ENCODE peak calls at places on chromosome 18, in five cellular contexts. One of them, this sample, is unnamed.
A peak's percentile ranks its signal among the peaks of the same experiment; 100 is the strongest.

GRCh38 chr18:5620284-5620683 is 76.5 kb upstream of the EPB41L3 start:
- DNase-seq in GM13977: no peak
- DNase-seq in NCI-H1694: no peak
- DNase-seq in stimulated activated CD4-positive, alpha-beta T cell treated with anti-CD3 and anti-CD28 coated beads, Interleukin-2, amount 100 ng/mL, for 48 hours: no peak
- DNase-seq in cardiac fibroblast: peak; percentile 36
- DNase-seq in this sample: no peak

GRCh38 chr18:59267511-59268126 is 5.6 kb downstream of the RAX start:
- DNase-seq in GM13977: peak; percentile 40
- DNase-seq in stimulated activated CD4-positive, alpha-beta T cell treated with anti-CD3 and anti-CD28 coated beads, Interleukin-2, amount 100 ng/mL, for 48 hours: no peak
- DNase-seq in NCI-H1694: no peak
- DNase-seq in cardiac fibroblast: no peak
- DNase-seq in this sample: no peak

GRCh38 chr18:50247562-50247961 is 18.7 kb downstream of the CFAP53 start:
- DNase-seq in NCI-H1694: no peak
- DNase-seq in stimulated activated CD4-positive, alpha-beta T cell treated with anti-CD3 and anti-CD28 coated beads, Interleukin-2, amount 100 ng/mL, for 48 hours: no peak
- DNase-seq in cardiac fibroblast: no peak
- DNase-seq in GM13977: no peak
- DNase-seq in this sample: no peak

GRCh38 chr18:3283253-3283863 is 21.4 kb downstream of the MYL12B start:
- DNase-seq in cardiac fibroblast: no peak
- DNase-seq in GM13977: no peak
- DNase-seq in stimulated activated CD4-positive, alpha-beta T cell treated with anti-CD3 and anti-CD28 coated beads, Interleukin-2, amount 100 ng/mL, for 48 hours: no peak
- DNase-seq in NCI-H1694: no peak
- DNase-seq in this sample: no peak

GRCh38 chr18:44589709-44590108 is 91.0 kb upstream of the SETBP1 start:
- DNase-seq in stimulated activated CD4-positive, alpha-beta T cell treated with anti-CD3 and anti-CD28 coated beads, Interleukin-2, amount 100 ng/mL, for 48 hours: no peak
- DNase-seq in cardiac fibroblast: peak; percentile 63
- DNase-seq in GM13977: no peak
- DNase-seq in NCI-H1694: no peak
- DNase-seq in this sample: no peak

GRCh38 chr18:5296706-5297320 is 1.3 kb upstream of the ZBTB14 start:
- DNase-seq in NCI-H1694: peak; percentile 74
- DNase-seq in cardiac fibroblast: peak; percentile 87
- DNase-seq in GM13977: peak; percentile 51
- DNase-seq in stimulated activated CD4-positive, alpha-beta T cell treated with anti-CD3 and anti-CD28 coated beads, Interleukin-2, amount 100 ng/mL, for 48 hours: peak; percentile 63
- DNase-seq in this sample: peak; percentile 75

GRCh38 chr18:79549638-79550000 is 130.0 kb upstream of the CTDP1 start:
- DNase-seq in cardiac fibroblast: no peak
- DNase-seq in NCI-H1694: no peak
- DNase-seq in GM13977: no peak
- DNase-seq in stimulated activated CD4-positive, alpha-beta T cell treated with anti-CD3 and anti-CD28 coated beads, Interleukin-2, amount 100 ng/mL, for 48 hours: no peak
- DNase-seq in this sample: no peak

GRCh38 chr18:6850396-6850795 is 120.9 kb downstream of the ARHGAP28 start:
- DNase-seq in GM13977: no peak
- DNase-seq in stimulated activated CD4-positive, alpha-beta T cell treated with anti-CD3 and anti-CD28 coated beads, Interleukin-2, amount 100 ng/mL, for 48 hours: no peak
- DNase-seq in cardiac fibroblast: no peak
- DNase-seq in NCI-H1694: no peak
- DNase-seq in this sample: no peak

GRCh38 chr18:55369346-55369745 is 218.6 kb downstream of the TCF4 start:
- DNase-seq in NCI-H1694: no peak
- DNase-seq in cardiac fibroblast: no peak
- DNase-seq in GM13977: no peak
- DNase-seq in stimulated activated CD4-positive, alpha-beta T cell treated with anti-CD3 and anti-CD28 coated beads, Interleukin-2, amount 100 ng/mL, for 48 hours: no peak
- DNase-seq in this sample: no peak

GRCh38 chr18:47928466-47928865 is 2.0 kb downstream of the SMAD2 start:
- DNase-seq in NCI-H1694: no peak
- DNase-seq in cardiac fibroblast: peak; percentile 77
- DNase-seq in stimulated activated CD4-positive, alpha-beta T cell treated with anti-CD3 and anti-CD28 coated beads, Interleukin-2, amount 100 ng/mL, for 48 hours: no peak
- DNase-seq in GM13977: no peak
- DNase-seq in this sample: no peak

GRCh38 chr18:10006261-10006903 is 92.6 kb downstream of the VAPA start:
- DNase-seq in NCI-H1694: peak; percentile 71
- DNase-seq in GM13977: peak; percentile 33
- DNase-seq in cardiac fibroblast: peak; percentile 70
- DNase-seq in stimulated activated CD4-positive, alpha-beta T cell treated with anti-CD3 and anti-CD28 coated beads, Interleukin-2, amount 100 ng/mL, for 48 hours: no peak
- DNase-seq in this sample: no peak

GRCh38 chr18:8375269-8375668 is 234.0 kb upstream of the RAB12 start:
- DNase-seq in NCI-H1694: no peak
- DNase-seq in GM13977: no peak
- DNase-seq in cardiac fibroblast: no peak
- DNase-seq in stimulated activated CD4-positive, alpha-beta T cell treated with anti-CD3 and anti-CD28 coated beads, Interleukin-2, amount 100 ng/mL, for 48 hours: no peak
- DNase-seq in this sample: peak; percentile 35

GRCh38 chr18:32803571-32803970 is 30.7 kb upstream of the KLHL14 start:
- DNase-seq in stimulated activated CD4-positive, alpha-beta T cell treated with anti-CD3 and anti-CD28 coated beads, Interleukin-2, amount 100 ng/mL, for 48 hours: no peak
- DNase-seq in NCI-H1694: peak; percentile 37
- DNase-seq in cardiac fibroblast: no peak
- DNase-seq in GM13977: no peak
- DNase-seq in this sample: no peak

GRCh38 chr18:23662309-23663263 is at the start of gene ANKRD29:
- DNase-seq in cardiac fibroblast: peak; percentile 28
- DNase-seq in GM13977: peak; percentile 55
- DNase-seq in stimulated activated CD4-positive, alpha-beta T cell treated with anti-CD3 and anti-CD28 coated beads, Interleukin-2, amount 100 ng/mL, for 48 hours: peak; percentile 12
- DNase-seq in NCI-H1694: no peak
- DNase-seq in this sample: no peak

GRCh38 chr18:26089247-26090129 is 925 bp downstream of the SS18 start:
- DNase-seq in stimulated activated CD4-positive, alpha-beta T cell treated with anti-CD3 and anti-CD28 coated beads, Interleukin-2, amount 100 ng/mL, for 48 hours: no peak
- DNase-seq in cardiac fibroblast: peak; percentile 40
- DNase-seq in NCI-H1694: no peak
- DNase-seq in GM13977: peak; percentile 9
- DNase-seq in this sample: no peak

GRCh38 chr18:72160504-72161445 is 383.4 kb downstream of the CBLN2 start:
- DNase-seq in cardiac fibroblast: no peak
- DNase-seq in GM13977: no peak
- DNase-seq in stimulated activated CD4-positive, alpha-beta T cell treated with anti-CD3 and anti-CD28 coated beads, Interleukin-2, amount 100 ng/mL, for 48 hours: no peak
- DNase-seq in NCI-H1694: no peak
- DNase-seq in this sample: no peak

GRCh38 chr18:51153659-51154371 is 43.7 kb downstream of the MEX3C start:
- DNase-seq in GM13977: peak; percentile 62
- DNase-seq in NCI-H1694: no peak
- DNase-seq in cardiac fibroblast: no peak
- DNase-seq in stimulated activated CD4-positive, alpha-beta T cell treated with anti-CD3 and anti-CD28 coated beads, Interleukin-2, amount 100 ng/mL, for 48 hours: peak; percentile 39
- DNase-seq in this sample: no peak

GRCh38 chr18:9653390-9653789 is 39.0 kb upstream of the PPP4R1 start:
- DNase-seq in NCI-H1694: no peak
- DNase-seq in cardiac fibroblast: peak; percentile 55
- DNase-seq in GM13977: no peak
- DNase-seq in stimulated activated CD4-positive, alpha-beta T cell treated with anti-CD3 and anti-CD28 coated beads, Interleukin-2, amount 100 ng/mL, for 48 hours: no peak
- DNase-seq in this sample: no peak

GRCh38 chr18:22503803-22504202 is 86.1 kb upstream of the CTAGE1 start:
- DNase-seq in stimulated activated CD4-positive, alpha-beta T cell treated with anti-CD3 and anti-CD28 coated beads, Interleukin-2, amount 100 ng/mL, for 48 hours: no peak
- DNase-seq in NCI-H1694: no peak
- DNase-seq in cardiac fibroblast: peak; percentile 93
- DNase-seq in GM13977: no peak
- DNase-seq in this sample: no peak

GRCh38 chr18:39260565-39260964 is 1695.0 kb upstream of the CELF4 start:
- DNase-seq in NCI-H1694: no peak
- DNase-seq in stimulated activated CD4-positive, alpha-beta T cell treated with anti-CD3 and anti-CD28 coated beads, Interleukin-2, amount 100 ng/mL, for 48 hours: no peak
- DNase-seq in cardiac fibroblast: no peak
- DNase-seq in GM13977: no peak
- DNase-seq in this sample: no peak

GRCh38 chr18:2459886-2460285 is 111.4 kb downstream of the METTL4 start:
- DNase-seq in stimulated activated CD4-positive, alpha-beta T cell treated with anti-CD3 and anti-CD28 coated beads, Interleukin-2, amount 100 ng/mL, for 48 hours: no peak
- DNase-seq in GM13977: no peak
- DNase-seq in cardiac fibroblast: no peak
- DNase-seq in NCI-H1694: no peak
- DNase-seq in this sample: no peak

GRCh38 chr18:36284671-36285295 is 12.7 kb upstream of the FHOD3 start:
- DNase-seq in stimulated activated CD4-positive, alpha-beta T cell treated with anti-CD3 and anti-CD28 coated beads, Interleukin-2, amount 100 ng/mL, for 48 hours: peak; percentile 29
- DNase-seq in cardiac fibroblast: peak; percentile 82
- DNase-seq in GM13977: peak; percentile 39
- DNase-seq in NCI-H1694: peak; percentile 53
- DNase-seq in this sample: no peak

GRCh38 chr18:23377669-23378469 is 75.2 kb upstream of the RIOK3 start:
- DNase-seq in NCI-H1694: no peak
- DNase-seq in GM13977: peak; percentile 65
- DNase-seq in stimulated activated CD4-positive, alpha-beta T cell treated with anti-CD3 and anti-CD28 coated beads, Interleukin-2, amount 100 ng/mL, for 48 hours: no peak
- DNase-seq in cardiac fibroblast: peak; percentile 84
- DNase-seq in this sample: no peak

GRCh38 chr18:24267878-24268277 is 129.0 kb downstream of the CABYR start:
- DNase-seq in stimulated activated CD4-positive, alpha-beta T cell treated with anti-CD3 and anti-CD28 coated beads, Interleukin-2, amount 100 ng/mL, for 48 hours: no peak
- DNase-seq in cardiac fibroblast: no peak
- DNase-seq in NCI-H1694: no peak
- DNase-seq in GM13977: no peak
- DNase-seq in this sample: no peak

GRCh38 chr18:2878656-2879330 is 32.0 kb downstream of the EMILIN2 start:
- DNase-seq in NCI-H1694: no peak
- DNase-seq in GM13977: no peak
- DNase-seq in cardiac fibroblast: no peak
- DNase-seq in stimulated activated CD4-positive, alpha-beta T cell treated with anti-CD3 and anti-CD28 coated beads, Interleukin-2, amount 100 ng/mL, for 48 hours: no peak
- DNase-seq in this sample: no peak

GRCh38 chr18:29892960-29893558 is 1149.5 kb downstream of the DSC3 start:
- DNase-seq in NCI-H1694: no peak
- DNase-seq in cardiac fibroblast: peak; percentile 17
- DNase-seq in stimulated activated CD4-positive, alpha-beta T cell treated with anti-CD3 and anti-CD28 coated beads, Interleukin-2, amount 100 ng/mL, for 48 hours: no peak
- DNase-seq in GM13977: no peak
- DNase-seq in this sample: no peak

GRCh38 chr18:49863769-49864615 is 50.7 kb upstream of the ACAA2 start:
- DNase-seq in stimulated activated CD4-positive, alpha-beta T cell treated with anti-CD3 and anti-CD28 coated beads, Interleukin-2, amount 100 ng/mL, for 48 hours: no peak
- DNase-seq in GM13977: no peak
- DNase-seq in cardiac fibroblast: no peak
- DNase-seq in NCI-H1694: no peak
- DNase-seq in this sample: no peak

GRCh38 chr18:54798186-54798585 is 30.1 kb upstream of the RAB27B start:
- DNase-seq in NCI-H1694: no peak
- DNase-seq in cardiac fibroblast: no peak
- DNase-seq in GM13977: no peak
- DNase-seq in stimulated activated CD4-positive, alpha-beta T cell treated with anti-CD3 and anti-CD28 coated beads, Interleukin-2, amount 100 ng/mL, for 48 hours: no peak
- DNase-seq in this sample: no peak

GRCh38 chr18:34802938-34803337 is 92.8 kb downstream of the DTNA start:
- DNase-seq in GM13977: no peak
- DNase-seq in NCI-H1694: no peak
- DNase-seq in cardiac fibroblast: peak; percentile 5
- DNase-seq in stimulated activated CD4-positive, alpha-beta T cell treated with anti-CD3 and anti-CD28 coated beads, Interleukin-2, amount 100 ng/mL, for 48 hours: no peak
- DNase-seq in this sample: no peak

GRCh38 chr18:12307871-12308385 is at the start of gene TUBB6:
- DNase-seq in cardiac fibroblast: peak; percentile 91
- DNase-seq in GM13977: peak; percentile 95
- DNase-seq in NCI-H1694: no peak
- DNase-seq in stimulated activated CD4-positive, alpha-beta T cell treated with anti-CD3 and anti-CD28 coated beads, Interleukin-2, amount 100 ng/mL, for 48 hours: peak; percentile 18
- DNase-seq in this sample: no peak

GRCh38 chr18:70339915-70340314 is 51.1 kb downstream of the SOCS6 start:
- DNase-seq in NCI-H1694: no peak
- DNase-seq in GM13977: no peak
- DNase-seq in stimulated activated CD4-positive, alpha-beta T cell treated with anti-CD3 and anti-CD28 coated beads, Interleukin-2, amount 100 ng/mL, for 48 hours: no peak
- DNase-seq in cardiac fibroblast: no peak
- DNase-seq in this sample: no peak

GRCh38 chr18:361941-362913 is 94.4 kb upstream of the THOC1 start:
- DNase-seq in NCI-H1694: no peak
- DNase-seq in cardiac fibroblast: peak; percentile 68
- DNase-seq in stimulated activated CD4-positive, alpha-beta T cell treated with anti-CD3 and anti-CD28 coated beads, Interleukin-2, amount 100 ng/mL, for 48 hours: no peak
- DNase-seq in GM13977: no peak
- DNase-seq in this sample: no peak

GRCh38 chr18:56245856-56246575 is 392.4 kb downstream of the TXNL1 start:
- DNase-seq in NCI-H1694: no peak
- DNase-seq in GM13977: no peak
- DNase-seq in stimulated activated CD4-positive, alpha-beta T cell treated with anti-CD3 and anti-CD28 coated beads, Interleukin-2, amount 100 ng/mL, for 48 hours: no peak
- DNase-seq in cardiac fibroblast: peak; percentile 50
- DNase-seq in this sample: no peak

This sample was measured in NCI-H1048.